ENCODE peak calls at places on chromosomes 11 and 22, in six cellular contexts. One of them, this sample, is unnamed.

GRCh38 chr11:17148536-17148935 is 59.2 kb downstream of the PIK3C2A start:
- DNase-seq in hippocampal formation: no peak
- DNase-seq in MV-4-11: no peak
- DNase-seq in activated CD8-positive, alpha-beta memory T cell treated with anti-CD3 and anti-CD28 coated beads, Interleukin-2, amount 50 U/mL, for 4 hours: no peak
- DNase-seq in adipocyte: no peak
- DNase-seq in stomach: no peak
- DNase-seq in this sample: no peak

GRCh38 chr22:24599514-24599913 is 3.5 kb upstream of the GGT1 start:
- DNase-seq in stomach: no peak
- DNase-seq in hippocampal formation: no peak
- DNase-seq in MV-4-11: no peak
- DNase-seq in adipocyte: no peak
- DNase-seq in activated CD8-positive, alpha-beta memory T cell treated with anti-CD3 and anti-CD28 coated beads, Interleukin-2, amount 50 U/mL, for 4 hours: no peak
- DNase-seq in this sample: no peak

GRCh38 chr11:131889760-131890620 is 519.6 kb downstream of the NTM start:
- DNase-seq in stomach: no peak
- DNase-seq in MV-4-11: no peak
- DNase-seq in activated CD8-positive, alpha-beta memory T cell treated with anti-CD3 and anti-CD28 coated beads, Interleukin-2, amount 50 U/mL, for 4 hours: no peak
- DNase-seq in hippocampal formation: no peak
- DNase-seq in adipocyte: no peak
- DNase-seq in this sample: no peak

GRCh38 chr22:29581799-29582198 is 886 bp upstream of the NIPSNAP1 start:
- DNase-seq in stomach: peak
- DNase-seq in hippocampal formation: no peak
- DNase-seq in MV-4-11: no peak
- DNase-seq in adipocyte: no peak
- DNase-seq in activated CD8-positive, alpha-beta memory T cell treated with anti-CD3 and anti-CD28 coated beads, Interleukin-2, amount 50 U/mL, for 4 hours: no peak
- DNase-seq in this sample: no peak

GRCh38 chr11:118229274-118229847 is 4.5 kb upstream of the JAML start:
- DNase-seq in MV-4-11: peak
- DNase-seq in adipocyte: no peak
- DNase-seq in hippocampal formation: no peak
- DNase-seq in activated CD8-positive, alpha-beta memory T cell treated with anti-CD3 and anti-CD28 coated beads, Interleukin-2, amount 50 U/mL, for 4 hours: no peak
- DNase-seq in stomach: no peak
- DNase-seq in this sample: no peak

GRCh38 chr11:105022998-105023397 is at the start of gene CASP5:
- DNase-seq in MV-4-11: peak
- DNase-seq in hippocampal formation: peak
- DNase-seq in stomach: no peak
- DNase-seq in activated CD8-positive, alpha-beta memory T cell treated with anti-CD3 and anti-CD28 coated beads, Interleukin-2, amount 50 U/mL, for 4 hours: no peak
- DNase-seq in adipocyte: no peak
- DNase-seq in this sample: no peak

GRCh38 chr11:11082651-11083050 is 224.8 kb upstream of the ZBED5 start:
- DNase-seq in adipocyte: no peak
- DNase-seq in stomach: no peak
- DNase-seq in hippocampal formation: no peak
- DNase-seq in MV-4-11: no peak
- DNase-seq in activated CD8-positive, alpha-beta memory T cell treated with anti-CD3 and anti-CD28 coated beads, Interleukin-2, amount 50 U/mL, for 4 hours: no peak
- DNase-seq in this sample: no peak

GRCh38 chr11:63274776-63275175 is 31.4 kb upstream of the SLC22A25 start:
- DNase-seq in hippocampal formation: no peak
- DNase-seq in activated CD8-positive, alpha-beta memory T cell treated with anti-CD3 and anti-CD28 coated beads, Interleukin-2, amount 50 U/mL, for 4 hours: no peak
- DNase-seq in adipocyte: no peak
- DNase-seq in stomach: no peak
- DNase-seq in MV-4-11: no peak
- DNase-seq in this sample: no peak

GRCh38 chr22:28208036-28208435 is 289.0 kb upstream of the PITPNB start:
- DNase-seq in adipocyte: no peak
- DNase-seq in activated CD8-positive, alpha-beta memory T cell treated with anti-CD3 and anti-CD28 coated beads, Interleukin-2, amount 50 U/mL, for 4 hours: no peak
- DNase-seq in MV-4-11: no peak
- DNase-seq in hippocampal formation: no peak
- DNase-seq in stomach: no peak
- DNase-seq in this sample: no peak

GRCh38 chr11:116061322-116061721 is 557.1 kb upstream of the CADM1 start:
- DNase-seq in MV-4-11: no peak
- DNase-seq in stomach: no peak
- DNase-seq in hippocampal formation: no peak
- DNase-seq in activated CD8-positive, alpha-beta memory T cell treated with anti-CD3 and anti-CD28 coated beads, Interleukin-2, amount 50 U/mL, for 4 hours: no peak
- DNase-seq in adipocyte: no peak
- DNase-seq in this sample: no peak

GRCh38 chr11:69292221-69292648 is 1.7 kb upstream of the MYEOV start:
- DNase-seq in activated CD8-positive, alpha-beta memory T cell treated with anti-CD3 and anti-CD28 coated beads, Interleukin-2, amount 50 U/mL, for 4 hours: peak
- DNase-seq in stomach: no peak
- DNase-seq in MV-4-11: no peak
- DNase-seq in hippocampal formation: no peak
- DNase-seq in adipocyte: peak
- DNase-seq in this sample: peak